ENCODE peak calls at places on chromosome 3, in eight cellular contexts. X is AG09309, N is EH, D is HFFc6, Y is NCI-H1436, J is anterior cingulate cortex, O is HuH-7, G is neural crest cell. R is an unnamed sample.
A peak's percentile ranks its signal among the peaks of the same experiment; 100 is the strongest.

GRCh38 chr3:184592411-184593200 is 31.0 kb downstream of the EPHB3 start:
- DNase-seq in X (no peak), N (peak; percentile 56), D (no peak), Y (no peak), J (no peak), O (no peak), G (no peak), R (no peak)

GRCh38 chr3:118425272-118425837 is 609.3 kb downstream of the IGSF11 start:
- DNase-seq in X (no peak), N (no peak), D (no peak), Y (no peak), J (no peak), O (no peak), G (no peak), R (no peak)

GRCh38 chr3:13890377-13891016 is 10.6 kb upstream of the WNT7A start:
- DNase-seq in X (no peak), N (no peak), D (no peak), Y (no peak), J (no peak), O (no peak), G (no peak), R (peak; percentile 55)

GRCh38 chr3:30511524-30512278 is 94.7 kb upstream of the TGFBR2 start:
- DNase-seq in X (peak; percentile 96), N (peak; percentile 97), D (peak; percentile 95), Y (no peak), J (no peak), O (peak; percentile 52), G (no peak), R (peak; percentile 83)

GRCh38 chr3:142929109-142929508 is 34.4 kb downstream of the PAQR9 start:
- DNase-seq in X (no peak), N (peak; percentile 39), D (peak; percentile 47), Y (peak; percentile 53), J (no peak), O (no peak), G (no peak), R (peak; percentile 64)

GRCh38 chr3:182258538-182259177 is 534.6 kb upstream of the ATP11B start:
- DNase-seq in X (no peak), N (no peak), D (no peak), Y (peak; percentile 62), J (no peak), O (no peak), G (no peak), R (peak; percentile 58)

GRCh38 chr3:106913111-106913698 is 464.0 kb upstream of the CCDC54 start:
- DNase-seq in X (no peak), N (peak; percentile 3), D (no peak), Y (no peak), J (no peak), O (no peak), G (peak; percentile 14), R (no peak)

GRCh38 chr3:38597502-38598060 is 51.9 kb downstream of the SCN5A start:
- DNase-seq in X (no peak), N (no peak), D (no peak), Y (no peak), J (no peak), O (no peak), G (no peak), R (no peak)

GRCh38 chr3:192918275-192918588 is 576 bp upstream of the MB21D2 start:
- DNase-seq in X (no peak), N (no peak), D (no peak), Y (no peak), J (no peak), O (no peak), G (no peak), R (no peak)

GRCh38 chr3:143267984-143268383 is 148.4 kb downstream of the CHST2 start:
- DNase-seq in X (no peak), N (peak; percentile 43), D (peak; percentile 26), Y (no peak), J (no peak), O (no peak), G (no peak), R (peak; percentile 43)

GRCh38 chr3:43512749-43513404 is 108.9 kb downstream of the ANO10 start:
- DNase-seq in X (peak; percentile 4), N (peak; percentile 52), D (peak; percentile 47), Y (no peak), J (no peak), O (no peak), G (no peak), R (peak; percentile 17)

GRCh38 chr3:71061581-71061980 is 521.9 kb downstream of the FOXP1 start:
- DNase-seq in X (no peak), N (no peak), D (no peak), Y (no peak), J (no peak), O (no peak), G (no peak), R (no peak)

GRCh38 chr3:102069211-102069662 is 219.9 kb downstream of the NFKBIZ start:
- DNase-seq in X (peak; percentile 73), N (peak; percentile 82), D (peak; percentile 64), Y (no peak), J (no peak), O (no peak), G (no peak), R (peak; percentile 52)

GRCh38 chr3:64266983-64267382 is 41.7 kb upstream of the PRICKLE2 start:
- DNase-seq in X (no peak), N (no peak), D (no peak), Y (no peak), J (no peak), O (no peak), G (no peak), R (no peak)

GRCh38 chr3:148646126-148646660 is 51.5 kb upstream of the AGTR1 start:
- DNase-seq in X (no peak), N (peak; percentile 49), D (peak; percentile 15), Y (no peak), J (no peak), O (no peak), G (no peak), R (no peak)

GRCh38 chr3:22172964-22173363 is 422.0 kb upstream of the ZNF385D start:
- DNase-seq in X (no peak), N (no peak), D (no peak), Y (no peak), J (no peak), O (no peak), G (no peak), R (no peak)

GRCh38 chr3:134649106-134649705 is 1.6 kb downstream of the KY start:
- DNase-seq in X (no peak), N (no peak), D (no peak), Y (no peak), J (no peak), O (no peak), G (no peak), R (no peak)

GRCh38 chr3:187040637-187041361 is 98.5 kb downstream of the RPL39L start:
- DNase-seq in X (no peak), N (peak; percentile 81), D (peak; percentile 45), Y (no peak), J (no peak), O (no peak), G (no peak), R (peak; percentile 66)

GRCh38 chr3:195256639-195257453 is 14.1 kb downstream of the XXYLT1 start:
- DNase-seq in X (no peak), N (no peak), D (no peak), Y (no peak), J (no peak), O (no peak), G (no peak), R (no peak)